ENCODE peak calls at places on chromosomes 3 and 15, in five cellular contexts. H is epithelial cell of esophagus, P is neural progenitor cell, B is heart left ventricle, R is IMR-90. D is an unnamed sample.

GRCh38 chr3:188286087-188286513 is 132.1 kb downstream of the LPP start:
- DNase-seq in B (peak), P (no peak), R (peak), H (peak), D (no peak)

GRCh38 chr3:83193526-83193925 is 1432.1 kb upstream of the GBE1 start:
- DNase-seq in R (no peak), P (no peak), B (no peak), H (no peak), D (no peak)

GRCh38 chr3:122233109-122233952 is 49.9 kb downstream of the CASR start:
- DNase-seq in H (no peak), B (peak), P (no peak), R (no peak), D (no peak)

GRCh38 chr3:188890572-188891270 is 281.1 kb upstream of the TPRG1 start:
- DNase-seq in R (peak), B (no peak), H (no peak), P (no peak), D (no peak)

GRCh38 chr15:68383161-68384074 is 48.5 kb downstream of the ITGA11 start:
- DNase-seq in B (peak), H (peak), P (peak), R (peak), D (peak)

GRCh38 chr3:137946341-137946973 is 63.5 kb upstream of the CLDN18 start:
- DNase-seq in P (peak), B (peak), R (peak), H (peak), D (peak)

GRCh38 chr3:16917256-16917935 is 32.6 kb downstream of the PLCL2 start:
- DNase-seq in H (peak), B (no peak), P (no peak), R (peak), D (no peak)

GRCh38 chr15:67082007-67082536 is 16.7 kb downstream of the SMAD3 start:
- DNase-seq in R (no peak), B (no peak), P (no peak), H (no peak), D (no peak)

GRCh38 chr3:187064210-187065115 is 74.8 kb downstream of the RPL39L start:
- DNase-seq in P (no peak), B (no peak), H (peak), R (peak), D (no peak)

GRCh38 chr3:168051579-168052183 is 44.0 kb downstream of the GOLIM4 start:
- DNase-seq in R (peak), H (peak), P (no peak), B (no peak), D (no peak)

GRCh38 chr3:168053115-168053514 is 42.6 kb downstream of the GOLIM4 start:
- DNase-seq in P (no peak), R (no peak), B (no peak), H (no peak), D (no peak)

GRCh38 chr3:168052517-168052916 is 43.2 kb downstream of the GOLIM4 start:
- DNase-seq in B (no peak), R (no peak), P (no peak), H (no peak), D (no peak)

GRCh38 chr3:168058482-168058881 is 37.2 kb downstream of the GOLIM4 start:
- DNase-seq in P (no peak), R (no peak), H (no peak), B (no peak), D (no peak)

GRCh38 chr3:168054447-168054846 is 41.3 kb downstream of the GOLIM4 start:
- DNase-seq in H (no peak), P (no peak), B (no peak), R (no peak), D (no peak)
- TF ChIP-seq CTCF in H (no peak), P (no peak), B (no peak), R (no peak), D (no peak)

GRCh38 chr3:82011336-82011735 is 249.9 kb upstream of the GBE1 start:
- DNase-seq in P (no peak), R (no peak), H (no peak), B (no peak), D (no peak)

GRCh38 chr3:82015241-82015640 is 253.8 kb upstream of the GBE1 start:
- DNase-seq in B (no peak), P (no peak), R (no peak), H (no peak), D (no peak)

GRCh38 chr3:82012775-82013174 is 251.3 kb upstream of the GBE1 start:
- DNase-seq in H (peak), R (no peak), B (no peak), P (no peak), D (no peak)
- TF ChIP-seq CTCF in H (peak), R (peak), B (no peak), P (peak), D (peak)

GRCh38 chr3:31253782-31254181 is 278.9 kb upstream of the STT3B start:
- DNase-seq in R (no peak), B (no peak), H (peak), P (no peak), D (no peak)

GRCh38 chr3:31251083-31251482 is 281.6 kb upstream of the STT3B start:
- DNase-seq in P (no peak), B (no peak), H (no peak), R (no peak), D (no peak)

GRCh38 chr3:31252216-31253185 is 280.2 kb upstream of the STT3B start:
- DNase-seq in H (no peak), R (no peak), B (no peak), P (no peak), D (no peak)

GRCh38 chr3:31254483-31254882 is 278.2 kb upstream of the STT3B start:
- DNase-seq in R (no peak), H (no peak), B (no peak), P (no peak), D (no peak)

DNA sequence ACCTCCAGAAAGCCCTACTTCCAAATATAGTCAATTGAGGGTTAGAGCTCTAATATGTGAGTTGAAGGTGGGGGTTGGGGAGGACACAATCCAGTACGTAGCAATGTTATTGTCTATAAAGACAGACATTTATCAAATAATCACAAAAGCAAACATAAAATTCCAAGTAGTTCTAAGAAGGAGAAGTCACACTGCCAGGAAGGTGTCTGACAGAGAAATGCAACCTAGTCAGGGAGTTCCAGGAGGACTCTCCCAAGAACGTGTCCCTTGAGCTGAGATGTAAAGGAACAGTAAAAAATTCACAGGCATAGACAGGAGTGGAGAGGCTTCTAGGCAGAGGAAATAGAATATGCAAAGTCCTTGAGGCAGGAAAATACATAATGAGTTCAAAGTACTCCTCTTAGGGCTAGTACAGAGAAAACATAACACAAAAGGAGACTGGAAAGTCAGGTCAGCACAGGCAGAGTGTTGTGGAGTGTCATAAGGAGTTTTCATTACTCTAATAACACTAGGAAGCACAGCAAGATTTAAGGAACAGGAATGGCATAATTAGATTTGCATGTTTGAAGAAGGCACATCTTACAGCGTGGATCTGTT is 277.6 kb upstream of the STT3B start:
- DNase-seq in P (no peak), B (no peak), R (no peak), H (no peak), D (no peak)
- TF ChIP-seq CTCF in P (no peak), B (no peak), R (no peak), H (no peak), D (no peak)

DNA sequence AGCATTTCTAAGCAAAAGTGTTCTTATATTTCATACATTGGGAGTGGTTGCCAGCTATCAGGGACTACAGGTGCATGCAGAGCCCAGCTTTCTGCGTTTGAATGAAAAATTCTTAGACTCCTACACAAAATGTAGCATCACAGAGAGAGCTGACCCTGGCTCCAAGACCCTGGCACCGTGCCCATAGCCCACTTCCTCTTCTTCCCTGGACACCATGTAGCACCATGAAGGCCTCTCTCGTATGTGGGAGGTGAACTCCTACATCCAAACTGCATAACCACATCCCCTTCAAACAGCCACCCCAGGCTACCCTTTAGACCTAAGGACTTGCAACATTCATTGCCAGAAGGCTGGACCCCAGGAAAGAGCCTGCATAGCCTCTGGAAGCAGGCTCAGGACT is 35.8 kb upstream of the ATOSA start:
- DNase-seq in B (no peak), H (no peak), R (no peak), P (no peak), D (no peak)
- TF ChIP-seq CTCF in B (no peak), H (no peak), R (no peak), P (no peak), D (no peak)

GRCh38 chr3:192915306-192915705 is 2.4 kb downstream of the MB21D2 start:
- DNase-seq in P (peak), H (peak), B (no peak), R (peak), D (peak)
- TF ChIP-seq CTCF in P (peak), H (no peak), B (peak), R (peak), D (peak)